ENCODE peak calls at places on chromosome 10, in six cellular contexts. T is kidney, Y is sigmoid colon, J is HepG2, H is heart right ventricle, F is lower lobe of right lung. B is an unnamed sample.

GRCh38 chr10:14820010-14820774 is 17.6 kb downstream of the CDNF start:
- DNase-seq in Y (no peak), T (no peak), J (no peak), H (no peak), F (no peak), B (peak)

GRCh38 chr10:117980216-117980615 is 66.5 kb downstream of the RAB11FIP2 start:
- DNase-seq in F (no peak), Y (no peak), H (no peak), J (no peak), T (no peak), B (peak)

GRCh38 chr10:77818378-77818777 is 108.2 kb downstream of the DLG5 start:
- DNase-seq in F (peak), J (no peak), H (no peak), Y (no peak), T (peak), B (no peak)

GRCh38 chr10:89256338-89256737 is 4.8 kb upstream of the LIPA start:
- DNase-seq in Y (no peak), T (no peak), F (no peak), J (no peak), H (no peak), B (no peak)

GRCh38 chr10:71771821-71772617 is 1.3 kb downstream of the VSIR start:
- DNase-seq in H (peak), F (peak), T (peak), J (no peak), Y (peak), B (peak)

GRCh38 chr10:99531026-99531695 is 1.6 kb upstream of the NKX2-3 start:
- DNase-seq in H (no peak), J (no peak), T (no peak), Y (peak), F (no peak), B (no peak)

GRCh38 chr10:30000802-30001571 is 58.4 kb downstream of the JCAD start:
- DNase-seq in T (peak), H (peak), J (peak), F (no peak), Y (peak), B (peak)

GRCh38 chr10:75955953-75956352 is 524.5 kb downstream of the LRMDA start:
- DNase-seq in J (no peak), T (no peak), H (no peak), F (no peak), Y (no peak), B (no peak)

GRCh38 chr10:29532256-29532878 is 102.4 kb downstream of the SVIL start:
- DNase-seq in J (no peak), Y (no peak), F (no peak), T (no peak), H (no peak), B (peak)

GRCh38 chr10:108812906-108813305 is 1110.4 kb downstream of the XPNPEP1 start:
- DNase-seq in F (no peak), J (no peak), Y (no peak), H (no peak), T (no peak), B (no peak)

GRCh38 chr10:91551856-91552255 is 81.0 kb downstream of the PPP1R3C start:
- DNase-seq in J (peak), F (no peak), T (peak), Y (no peak), H (peak), B (peak)

GRCh38 chr10:127990846-127991542 is 84.1 kb downstream of the PTPRE start:
- DNase-seq in F (no peak), T (no peak), Y (peak), H (peak), J (no peak), B (peak)
- H3K4me3 ChIP-seq in F (no peak), T (no peak), Y (no peak), H (no peak), J (no peak), B (no peak)

DNA sequence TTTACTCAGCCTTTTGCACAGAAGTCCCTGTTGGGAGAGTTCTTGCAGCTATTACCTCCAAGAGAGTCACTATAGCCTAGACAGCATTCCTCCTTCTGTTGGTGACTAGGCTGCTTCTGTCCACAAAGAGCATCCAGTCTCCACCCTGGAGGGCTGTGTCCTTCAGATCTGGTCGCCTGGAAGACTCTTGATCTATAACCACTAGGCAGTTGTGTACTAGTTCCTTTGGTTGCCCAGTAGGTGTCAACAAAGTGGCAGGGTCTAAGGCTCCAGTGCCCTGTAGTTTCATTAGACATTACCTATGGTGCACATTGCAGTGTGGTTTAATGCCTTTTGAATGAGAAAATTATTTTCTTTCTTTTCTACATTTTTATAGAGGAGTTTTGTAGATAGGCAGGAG is 11.3 kb upstream of the AKR1C2 start:
- DNase-seq in T (no peak), J (peak), F (no peak), Y (no peak), H (no peak), B (peak)
- TF ChIP-seq CTCF in T (peak), J (peak), F (peak), Y (no peak), H (peak), B (peak)

GRCh38 chr10:110501142-110501937 is 3.6 kb downstream of the DUSP5 start:
- DNase-seq in F (peak), H (peak), T (peak), J (peak), Y (peak), B (peak)
- H3K4me3 ChIP-seq in F (peak), H (no peak), T (no peak), J (no peak), Y (no peak), B (peak)

DNA sequence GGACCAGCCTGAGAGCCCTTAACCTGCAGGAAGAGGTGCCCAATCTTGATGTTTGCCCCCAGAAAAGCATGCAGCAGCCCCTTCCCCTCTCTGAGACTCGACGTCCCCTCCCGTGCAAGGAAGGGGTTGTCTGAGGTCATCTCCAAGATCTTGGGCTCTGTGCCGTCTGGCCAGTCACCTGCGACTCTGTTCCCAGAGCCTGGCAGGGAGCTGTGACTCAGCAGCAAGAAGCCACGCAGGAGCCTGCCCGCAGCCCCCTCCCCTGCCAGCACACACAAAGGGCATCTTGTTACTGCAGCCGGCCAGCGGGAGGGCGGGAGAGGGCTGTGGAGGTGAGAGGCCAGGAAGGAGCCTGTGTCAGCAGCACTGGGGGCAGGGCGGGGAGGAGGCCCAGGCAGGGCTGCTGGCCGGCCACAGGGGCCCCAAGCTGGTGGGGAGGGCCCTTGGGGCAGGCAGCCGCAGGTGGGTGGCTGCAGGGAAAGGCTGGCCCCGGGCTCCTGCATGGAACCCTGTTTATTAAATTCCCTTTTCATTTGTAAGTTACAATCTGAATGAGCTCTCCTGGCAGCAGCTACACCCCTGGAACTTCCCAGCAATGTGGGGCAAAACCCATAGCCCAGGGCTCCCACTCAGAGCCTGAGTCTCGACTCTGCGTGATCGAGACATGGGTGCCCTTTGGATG is 103.7 kb upstream of the ZMIZ1 start:
- DNase-seq in J (peak), H (no peak), F (no peak), T (peak), Y (peak), B (peak)
- TF ChIP-seq CTCF in J (peak), H (no peak), F (no peak), T (no peak), Y (no peak), B (no peak)

GRCh38 chr10:28304032-28304571 is 1.2 kb upstream of the MPP7 start:
- DNase-seq in F (no peak), Y (no peak), T (no peak), H (no peak), J (no peak), B (no peak)
- H3K4me3 ChIP-seq in F (peak), Y (no peak), T (peak), H (no peak), J (peak), B (no peak)